ENCODE peak calls at places on chromosomes 7 and 10, in seven cellular contexts. G is nephron progenitor cell; V is NCI-H748 treated with DMSO at 0.1 percent for 48 hours; B is neural crest cell; I is SK-N-SH; N is pancreas; A is activated T-helper 1 cell treated with anti-CD3 and anti-CD28 coated beads, Interleukin-12 subunit alpha, Interleukin-12 subunit beta, Interleukin-2, Interleukin-4 antibody, amounts not matched to agents 30 ng/mL and 10 ng/mL and 1 ng/mL, durations not matched to agents 14 hours and 24 hours and 36 hours. L is an unnamed sample.

GRCh38 chr7:43083091-43083490 is 29.4 kb upstream of the HECW1 start:
- DNase-seq in A (no peak), B (no peak), I (no peak), G (no peak), N (no peak), V (no peak), L (peak)

GRCh38 chr10:71302874-71303568 is 16.0 kb upstream of the SLC29A3 start:
- DNase-seq in G (no peak), A (no peak), N (no peak), B (no peak), I (peak), V (peak), L (peak)

GRCh38 chr7:91880016-91880412 is 488 bp downstream of the MTERF1 start:
- DNase-seq in N (no peak), V (no peak), I (no peak), B (no peak), A (no peak), G (no peak), L (peak)

GRCh38 chr10:133039107-133039822 is 48.5 kb upstream of the ADGRA1 start:
- DNase-seq in A (no peak), N (no peak), G (peak), I (peak), V (no peak), B (no peak), L (no peak)

GRCh38 chr7:30626984-30627383 is 32.3 kb downstream of the GARS1 start:
- DNase-seq in N (no peak), I (no peak), B (no peak), V (no peak), A (no peak), G (no peak), L (no peak)

GRCh38 chr7:100547872-100548271 is 8.9 kb downstream of the AGFG2 start:
- DNase-seq in V (no peak), N (no peak), G (no peak), A (no peak), B (no peak), I (peak), L (no peak)

GRCh38 chr10:80168111-80168511 is 35.6 kb downstream of the PLAC9 start:
- DNase-seq in G (no peak), I (no peak), N (no peak), B (no peak), A (no peak), V (no peak), L (peak)

GRCh38 chr7:37945336-37945735 is 24.9 kb downstream of the EPDR1 start:
- DNase-seq in I (no peak), A (no peak), N (no peak), G (no peak), B (no peak), V (no peak), L (no peak)

GRCh38 chr7:83821866-83822265 is 172.9 kb upstream of the SEMA3E start:
- DNase-seq in B (no peak), I (no peak), A (no peak), V (no peak), G (no peak), N (no peak), L (no peak)

GRCh38 chr10:63753807-63754206 is 232.6 kb downstream of the REEP3 start:
- DNase-seq in G (no peak), B (no peak), A (no peak), V (no peak), N (no peak), I (no peak), L (peak)

GRCh38 chr7:69654381-69654780 is 56.1 kb downstream of the AUTS2 start:
- DNase-seq in V (peak), B (no peak), N (no peak), A (no peak), I (no peak), G (no peak), L (peak)

GRCh38 chr7:149460493-149461330 is at the start of gene ZNF777:
- DNase-seq in A (peak), G (peak), N (peak), I (peak), V (peak), B (peak), L (peak)

GRCh38 chr10:78510566-78511323 is 477.1 kb downstream of the RPS24 start:
- DNase-seq in I (no peak), G (no peak), B (no peak), N (no peak), V (no peak), A (no peak), L (no peak)

GRCh38 chr7:139297795-139298194 is 43.3 kb upstream of the FMC1 start:
- DNase-seq in N (no peak), I (no peak), A (no peak), G (no peak), B (no peak), V (no peak), L (no peak)

GRCh38 chr10:23517155-23517554 is 78.3 kb downstream of the OTUD1 start:
- DNase-seq in G (no peak), N (no peak), B (no peak), A (no peak), V (no peak), I (no peak), L (no peak)

GRCh38 chr10:3780766-3781457 is 4.1 kb downstream of the KLF6 start:
- DNase-seq in B (no peak), N (no peak), V (no peak), G (no peak), I (no peak), A (no peak), L (peak)

GRCh38 chr7:132966731-132967130 is 115.2 kb downstream of the CHCHD3 start:
- DNase-seq in N (no peak), V (no peak), A (no peak), G (no peak), B (no peak), I (no peak), L (peak)

GRCh38 chr10:132632091-132632561 is 94.5 kb downstream of the INPP5A start:
- DNase-seq in V (no peak), A (no peak), B (no peak), N (no peak), I (no peak), G (no peak), L (no peak)

GRCh38 chr7:143300959-143301617 is 12.9 kb downstream of the CASP2 start:
- DNase-seq in G (no peak), A (no peak), N (no peak), V (no peak), B (no peak), I (no peak), L (no peak)

GRCh38 chr10:34815174-34816066 is at the start of gene PARD3:
- DNase-seq in N (peak), B (peak), V (peak), I (peak), A (no peak), G (peak), L (peak)

GRCh38 chr7:117061751-117062150 is 108.5 kb downstream of the ST7 start:
- DNase-seq in N (no peak), I (no peak), V (no peak), B (no peak), G (no peak), A (no peak), L (peak)

GRCh38 chr10:122780391-122780790 is 65.3 kb downstream of the CUZD1 start:
- DNase-seq in V (no peak), I (no peak), B (no peak), A (no peak), N (no peak), G (no peak), L (peak)

GRCh38 chr10:79286318-79286951 is 60.8 kb upstream of the PPIF start:
- DNase-seq in A (peak), I (peak), V (no peak), G (no peak), B (no peak), N (peak), L (peak)

GRCh38 chr7:103597606-103598005 is 151.6 kb upstream of the SLC26A5 start:
- DNase-seq in I (no peak), A (no peak), G (no peak), N (no peak), B (no peak), V (no peak), L (no peak)

GRCh38 chr7:140732436-140732835 is 35.9 kb downstream of the NDUFB2 start:
- DNase-seq in N (no peak), I (no peak), V (peak), G (no peak), A (no peak), B (no peak), L (no peak)

GRCh38 chr10:35940067-35940989 is 298.2 kb upstream of the FZD8 start:
- DNase-seq in B (no peak), N (no peak), I (no peak), G (peak), V (peak), A (no peak), L (peak)

GRCh38 chr10:17286562-17287089 is 58.6 kb downstream of the VIM start:
- DNase-seq in V (no peak), G (no peak), N (no peak), B (no peak), A (no peak), I (no peak), L (no peak)

GRCh38 chr10:124287071-124287685 is 131.5 kb downstream of the OAT start:
- DNase-seq in G (no peak), B (no peak), I (no peak), A (no peak), N (peak), V (no peak), L (no peak)

GRCh38 chr10:132110091-132110490 is 44.3 kb downstream of the JAKMIP3 start:
- DNase-seq in A (no peak), N (no peak), V (no peak), I (no peak), B (no peak), G (no peak), L (no peak)

GRCh38 chr7:95628831-95629439 is 32.6 kb upstream of the PDK4 start:
- DNase-seq in V (peak), B (no peak), I (no peak), A (no peak), G (no peak), N (no peak), L (peak)

GRCh38 chr7:155322530-155322929 is 24.9 kb downstream of the INSIG1 start:
- DNase-seq in N (no peak), B (no peak), G (no peak), A (no peak), V (no peak), I (no peak), L (peak)

GRCh38 chr10:72645263-72645858 is 19.5 kb upstream of the MICU1 start:
- DNase-seq in V (no peak), G (no peak), A (no peak), N (no peak), I (no peak), B (no peak), L (no peak)

GRCh38 chr10:77201135-77202111 is 436.2 kb downstream of the KCNMA1 start:
- DNase-seq in N (no peak), G (no peak), B (no peak), A (no peak), I (no peak), V (no peak), L (no peak)

L was measured in AG10803.